ENCODE peak calls at places on chromosomes 3 and 15, in nine cellular contexts. Y is upper lobe of right lung, S is IMR-90, F is aorta, I is ovary, E is dorsolateral prefrontal cortex, C is psoas muscle, Z is tibial nerve, U is kidney. W is an unnamed sample.

GRCh38 chr15:52709172-52709979 is 30.2 kb upstream of the ATOSA start:
- DNase-seq in S (no peak), Z (no peak), E (no peak), C (no peak), F (no peak), U (no peak), Y (no peak), I (no peak), W (peak)

GRCh38 chr3:128196645-128197044 is 43.4 kb downstream of the EEFSEC start:
- DNase-seq in S (no peak), Z (no peak), C (no peak), U (no peak), E (no peak), F (no peak), Y (no peak), I (no peak), W (no peak)

GRCh38 chr15:72341361-72341760 is 21.4 kb upstream of the CELF6 start:
- DNase-seq in Y (no peak), E (no peak), S (no peak), Z (no peak), U (no peak), C (no peak), F (no peak), I (no peak), W (no peak)

GRCh38 chr3:186598108-186598784 is 14.6 kb upstream of the AHSG start:
- DNase-seq in S (peak), Y (no peak), C (no peak), Z (no peak), F (peak), U (no peak), I (no peak), E (no peak), W (no peak)

GRCh38 chr3:58492385-58492970 is 582 bp downstream of the KCTD6 start:
- DNase-seq in U (no peak), Y (no peak), F (no peak), E (no peak), C (no peak), S (no peak), Z (no peak), I (no peak), W (no peak)

GRCh38 chr3:15161113-15161512 is 44.9 kb upstream of the CAPN7 start:
- DNase-seq in Y (no peak), C (no peak), F (no peak), I (no peak), S (peak), U (no peak), E (no peak), Z (no peak), W (no peak)

GRCh38 chr15:90818251-90819210 is 49.9 kb upstream of the FURIN start:
- DNase-seq in U (no peak), S (no peak), Z (no peak), F (peak), E (no peak), C (no peak), I (no peak), Y (peak), W (peak)

GRCh38 chr15:101498076-101498730 is 8.7 kb upstream of the PCSK6 start:
- DNase-seq in U (no peak), C (no peak), Z (no peak), Y (no peak), S (no peak), F (no peak), I (no peak), E (no peak), W (no peak)

GRCh38 chr3:29759443-29760033 is 478.7 kb downstream of the RBMS3 start:
- DNase-seq in Z (no peak), Y (no peak), U (no peak), E (no peak), S (peak), I (no peak), F (no peak), C (peak), W (no peak)

GRCh38 chr15:89665449-89666146 is 10.3 kb upstream of the KIF7 start:
- DNase-seq in S (peak), E (no peak), F (peak), I (peak), C (peak), U (peak), Y (peak), Z (no peak), W (peak)

GRCh38 chr15:74609938-74610301 is 5.7 kb upstream of the CLK3 start:
- DNase-seq in Z (no peak), I (no peak), E (no peak), S (no peak), C (no peak), Y (no peak), U (peak), F (no peak), W (no peak)

GRCh38 chr15:71660501-71660900 is 149.9 kb upstream of the NR2E3 start:
- DNase-seq in S (no peak), Y (no peak), U (no peak), E (no peak), I (no peak), C (no peak), F (no peak), Z (no peak), W (no peak)

GRCh38 chr3:139251529-139251928 is 92.3 kb upstream of the MRPS22 start:
- DNase-seq in I (peak), Y (peak), E (no peak), Z (no peak), S (no peak), U (no peak), F (no peak), C (no peak), W (no peak)

DNA sequence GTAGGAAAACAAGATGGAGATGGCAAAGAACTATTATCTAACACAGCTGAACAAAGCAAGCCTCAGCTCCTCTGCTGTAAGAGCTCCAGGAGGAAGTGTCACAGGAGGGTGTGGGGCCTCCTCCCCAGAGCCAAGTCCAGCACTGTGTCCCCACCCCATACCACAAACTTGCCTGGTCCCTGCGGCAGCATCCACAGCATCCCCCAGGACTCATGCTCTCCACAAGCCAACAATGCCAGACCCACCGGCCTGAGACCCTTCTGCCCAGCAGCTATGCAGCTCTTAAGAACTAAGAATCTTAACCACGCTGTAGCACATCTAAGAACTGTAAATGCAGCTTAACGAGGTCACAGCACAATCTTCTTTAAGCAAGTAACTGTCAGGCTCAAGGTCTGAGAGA is 9.1 kb downstream of the RBM15B start:
- DNase-seq in U (no peak), E (no peak), F (no peak), I (no peak), Z (no peak), Y (no peak), S (no peak), C (no peak), W (no peak)
- H3K4me3 ChIP-seq in U (no peak), E (no peak), F (no peak), I (no peak), Z (no peak), Y (no peak), S (no peak), C (no peak), W (no peak)

GRCh38 chr15:57619746-57620145 is 28.0 kb downstream of the MYZAP start:
- DNase-seq in Z (no peak), Y (no peak), C (no peak), U (no peak), E (no peak), I (no peak), S (no peak), F (no peak), W (no peak)

DNA sequence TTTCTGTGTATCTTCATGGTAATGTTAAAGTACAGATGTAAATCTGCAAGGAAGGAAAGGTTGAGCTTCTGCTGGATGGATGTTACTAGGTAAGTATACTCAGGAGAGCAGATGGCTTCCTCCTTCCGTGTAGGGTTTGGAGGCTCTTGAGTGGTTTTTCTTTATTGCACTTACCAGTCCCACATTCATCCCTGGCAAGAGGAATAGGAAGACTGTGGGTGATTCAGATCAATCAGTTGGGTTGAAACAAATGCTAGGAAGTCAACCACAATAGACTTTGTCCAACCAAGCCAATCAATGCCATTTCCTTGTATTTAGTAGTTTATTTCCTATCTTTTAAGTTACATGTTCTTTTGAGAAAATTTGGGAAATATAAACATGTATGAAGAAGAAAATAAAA is 26.6 kb downstream of the MYZAP start:
- DNase-seq in F (no peak), Y (no peak), S (no peak), I (no peak), U (no peak), E (no peak), Z (no peak), C (no peak), W (no peak)
- H3K4me3 ChIP-seq in F (no peak), Y (no peak), S (no peak), I (no peak), U (no peak), E (no peak), Z (no peak), C (no peak), W (no peak)

DNA sequence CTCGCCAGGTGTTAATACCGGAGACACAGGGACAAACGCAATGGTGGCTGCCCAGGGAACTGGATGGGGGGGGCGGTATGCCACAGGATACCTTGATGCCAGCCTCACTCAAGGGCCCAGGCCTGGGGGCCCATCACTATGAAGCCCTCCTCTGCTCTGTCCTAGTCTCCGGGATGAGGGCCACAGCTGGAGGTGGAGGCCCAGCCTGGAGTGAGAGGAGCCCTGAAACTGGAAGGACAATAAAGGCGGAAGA is 1.5 kb upstream of the CAMK2N2 start:
- DNase-seq in E (no peak), Z (no peak), F (no peak), I (no peak), U (peak), Y (no peak), S (no peak), C (no peak), W (no peak)
- H3K4me3 ChIP-seq in E (peak), Z (no peak), F (no peak), I (no peak), U (no peak), Y (no peak), S (no peak), C (peak), W (no peak)

DNA sequence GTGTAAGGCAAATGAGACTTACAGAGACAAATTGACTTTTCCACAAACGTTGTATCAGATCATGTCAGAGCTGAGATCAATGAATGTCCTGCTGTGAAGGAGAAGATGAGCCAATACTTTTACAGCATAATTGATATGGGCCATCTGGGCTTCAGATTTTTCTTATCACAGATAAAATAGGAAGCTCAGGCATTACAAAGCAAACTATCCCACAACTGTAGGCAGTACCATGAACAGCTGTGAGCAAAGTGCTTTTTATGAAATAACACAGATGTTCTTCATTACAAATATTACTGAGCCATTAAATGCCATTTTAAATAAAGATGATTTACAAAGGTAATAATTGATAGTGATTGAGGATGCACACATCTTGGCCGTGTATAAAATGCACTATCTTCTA is 852.3 kb downstream of the OTOL1 start:
- DNase-seq in I (no peak), Y (no peak), U (no peak), Z (no peak), E (no peak), F (no peak), S (no peak), C (no peak), W (no peak)
- H3K4me3 ChIP-seq in I (no peak), Y (no peak), U (no peak), Z (no peak), E (no peak), F (no peak), S (no peak), C (no peak), W (no peak)

GRCh38 chr3:32885283-32885935 is 66.0 kb upstream of the CCR4 start:
- DNase-seq in U (no peak), Z (no peak), Y (no peak), E (no peak), I (no peak), F (no peak), S (no peak), C (no peak), W (no peak)

GRCh38 chr3:32882603-32883025 is 64.8 kb downstream of the TRIM71 start:
- DNase-seq in I (no peak), S (no peak), E (no peak), Y (no peak), Z (no peak), U (no peak), C (no peak), F (no peak), W (no peak)

GRCh38 chr3:32886296-32886695 is 65.1 kb upstream of the CCR4 start:
- DNase-seq in E (no peak), S (no peak), Z (no peak), F (no peak), C (no peak), Y (no peak), I (no peak), U (no peak), W (no peak)

GRCh38 chr3:32883817-32884216 is 66.0 kb downstream of the TRIM71 start:
- DNase-seq in S (no peak), E (no peak), F (no peak), I (no peak), U (no peak), C (no peak), Z (no peak), Y (no peak), W (no peak)

DNA sequence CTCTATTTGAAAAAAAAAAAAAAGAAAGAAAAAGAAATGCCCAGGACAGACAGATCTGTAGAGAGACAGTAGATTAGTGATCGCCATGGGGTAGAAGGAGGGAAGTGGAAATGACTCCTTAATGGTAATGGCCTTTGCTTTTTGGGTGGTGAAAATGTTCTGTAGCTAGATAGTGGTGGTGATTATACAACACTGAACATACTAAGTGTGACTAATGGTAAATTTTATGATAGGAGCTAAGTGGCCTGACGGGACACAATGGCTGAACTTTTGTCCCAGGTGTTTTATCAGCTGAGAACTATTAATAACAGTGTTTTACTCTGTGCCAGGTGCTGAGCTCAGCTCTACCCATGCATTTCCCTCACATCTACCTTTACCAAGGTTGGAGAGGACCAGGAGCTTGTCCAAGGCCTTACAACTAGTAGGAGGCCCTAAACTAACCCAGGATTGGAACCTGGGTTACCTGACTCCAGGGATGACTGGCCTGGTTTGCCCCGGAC is 66.8 kb downstream of the TRIM71 start:
- DNase-seq in Z (no peak), C (no peak), S (no peak), Y (no peak), I (no peak), F (no peak), E (no peak), U (no peak), W (no peak)
- H3K4me3 ChIP-seq in Z (no peak), C (no peak), S (no peak), Y (no peak), I (no peak), F (no peak), E (no peak), U (no peak), W (no peak)

W was measured in spleen.